ENCODE peak calls at places on chromosome 10, in eight cellular contexts. One of them, this sample, is unnamed.

GRCh38 chr10:121351533-121351932 is 246.7 kb downstream of the FGFR2 start:
- DNase-seq in lower lobe of right lung: no peak
- DNase-seq in NCI-H1930: no peak
- DNase-seq in kidney epithelial cell: no peak
- DNase-seq in fibroblast of the aortic adventitia: no peak
- DNase-seq in T-cell: no peak
- DNase-seq in T-helper 1 cell: no peak
- DNase-seq in MG63: no peak
- DNase-seq in this sample: no peak

GRCh38 chr10:117663750-117664149 is 121.2 kb downstream of the EMX2 start:
- DNase-seq in lower lobe of right lung: no peak
- DNase-seq in NCI-H1930: no peak
- DNase-seq in kidney epithelial cell: peak; percentile 96
- DNase-seq in fibroblast of the aortic adventitia: peak; percentile 33
- DNase-seq in T-cell: no peak
- DNase-seq in T-helper 1 cell: no peak
- DNase-seq in MG63: peak; percentile 50
- DNase-seq in this sample: no peak

GRCh38 chr10:119140603-119141245 is 24.8 kb downstream of the SFXN4 start:
- DNase-seq in lower lobe of right lung: no peak
- DNase-seq in NCI-H1930: no peak
- DNase-seq in kidney epithelial cell: no peak
- DNase-seq in fibroblast of the aortic adventitia: no peak
- DNase-seq in T-cell: no peak
- DNase-seq in T-helper 1 cell: no peak
- DNase-seq in MG63: no peak
- DNase-seq in this sample: no peak

GRCh38 chr10:99775850-99776249 is 6.6 kb upstream of the ABCC2 start:
- DNase-seq in lower lobe of right lung: no peak
- DNase-seq in NCI-H1930: no peak
- DNase-seq in kidney epithelial cell: peak; percentile 63
- DNase-seq in fibroblast of the aortic adventitia: peak; percentile 90
- DNase-seq in T-cell: no peak
- DNase-seq in T-helper 1 cell: no peak
- DNase-seq in MG63: no peak
- DNase-seq in this sample: no peak

GRCh38 chr10:28533315-28533564 is 322 bp downstream of the WAC start:
- DNase-seq in lower lobe of right lung: no peak
- DNase-seq in NCI-H1930: no peak
- DNase-seq in kidney epithelial cell: no peak
- DNase-seq in fibroblast of the aortic adventitia: no peak
- DNase-seq in T-cell: no peak
- DNase-seq in T-helper 1 cell: no peak
- DNase-seq in MG63: no peak
- DNase-seq in this sample: no peak

GRCh38 chr10:124378817-124379510 is 39.8 kb downstream of the OAT start:
- DNase-seq in lower lobe of right lung: no peak
- DNase-seq in NCI-H1930: no peak
- DNase-seq in kidney epithelial cell: no peak
- DNase-seq in fibroblast of the aortic adventitia: no peak
- DNase-seq in T-cell: no peak
- DNase-seq in T-helper 1 cell: no peak
- DNase-seq in MG63: no peak
- DNase-seq in this sample: no peak

GRCh38 chr10:44878704-44879530 is 32.2 kb upstream of the TMEM72 start:
- DNase-seq in lower lobe of right lung: peak; percentile 89
- DNase-seq in NCI-H1930: peak; percentile 39
- DNase-seq in kidney epithelial cell: peak; percentile 55
- DNase-seq in fibroblast of the aortic adventitia: peak; percentile 84
- DNase-seq in T-cell: peak; percentile 64
- DNase-seq in T-helper 1 cell: peak; percentile 64
- DNase-seq in MG63: peak; percentile 70
- DNase-seq in this sample: peak; percentile 86

GRCh38 chr10:125159932-125160855 is at the start of gene CTBP2:
- DNase-seq in lower lobe of right lung: peak; percentile 66
- DNase-seq in NCI-H1930: peak; percentile 35
- DNase-seq in kidney epithelial cell: no peak
- DNase-seq in fibroblast of the aortic adventitia: peak; percentile 51
- DNase-seq in T-cell: no peak
- DNase-seq in T-helper 1 cell: no peak
- DNase-seq in MG63: peak; percentile 61
- DNase-seq in this sample: no peak

GRCh38 chr10:49352323-49352722 is 43.6 kb downstream of the DRGX start:
- DNase-seq in lower lobe of right lung: no peak
- DNase-seq in NCI-H1930: no peak
- DNase-seq in kidney epithelial cell: no peak
- DNase-seq in fibroblast of the aortic adventitia: no peak
- DNase-seq in T-cell: no peak
- DNase-seq in T-helper 1 cell: no peak
- DNase-seq in MG63: no peak
- DNase-seq in this sample: no peak

GRCh38 chr10:77899080-77899477 is 27.5 kb downstream of the DLG5 start:
- DNase-seq in lower lobe of right lung: peak; percentile 58
- DNase-seq in NCI-H1930: no peak
- DNase-seq in kidney epithelial cell: peak; percentile 44
- DNase-seq in fibroblast of the aortic adventitia: peak; percentile 75
- DNase-seq in T-cell: no peak
- DNase-seq in T-helper 1 cell: no peak
- DNase-seq in MG63: peak; percentile 95
- DNase-seq in this sample: no peak

GRCh38 chr10:124416733-124417132 is 2.0 kb downstream of the OAT start:
- DNase-seq in lower lobe of right lung: no peak
- DNase-seq in NCI-H1930: no peak
- DNase-seq in kidney epithelial cell: no peak
- DNase-seq in fibroblast of the aortic adventitia: peak; percentile 84
- DNase-seq in T-cell: no peak
- DNase-seq in T-helper 1 cell: no peak
- DNase-seq in MG63: no peak
- DNase-seq in this sample: no peak

GRCh38 chr10:102713483-102713813 is 749 bp downstream of the ARL3 start:
- DNase-seq in lower lobe of right lung: no peak
- DNase-seq in NCI-H1930: no peak
- DNase-seq in kidney epithelial cell: no peak
- DNase-seq in fibroblast of the aortic adventitia: no peak
- DNase-seq in T-cell: no peak
- DNase-seq in T-helper 1 cell: no peak
- DNase-seq in MG63: no peak
- DNase-seq in this sample: no peak

GRCh38 chr10:132309466-132309865 is 1.7 kb upstream of the STK32C start:
- DNase-seq in lower lobe of right lung: no peak
- DNase-seq in NCI-H1930: no peak
- DNase-seq in kidney epithelial cell: no peak
- DNase-seq in fibroblast of the aortic adventitia: no peak
- DNase-seq in T-cell: no peak
- DNase-seq in T-helper 1 cell: no peak
- DNase-seq in MG63: no peak
- DNase-seq in this sample: no peak

GRCh38 chr10:121243899-121244241 is 354.4 kb downstream of the FGFR2 start:
- DNase-seq in lower lobe of right lung: no peak
- DNase-seq in NCI-H1930: no peak
- DNase-seq in kidney epithelial cell: no peak
- DNase-seq in fibroblast of the aortic adventitia: no peak
- DNase-seq in T-cell: no peak
- DNase-seq in T-helper 1 cell: no peak
- DNase-seq in MG63: no peak
- DNase-seq in this sample: no peak

GRCh38 chr10:44982114-44982460 is 3.5 kb upstream of the DEPP1 start:
- DNase-seq in lower lobe of right lung: peak; percentile 47
- DNase-seq in NCI-H1930: no peak
- DNase-seq in kidney epithelial cell: no peak
- DNase-seq in fibroblast of the aortic adventitia: no peak
- DNase-seq in T-cell: no peak
- DNase-seq in T-helper 1 cell: no peak
- DNase-seq in MG63: peak; percentile 23
- DNase-seq in this sample: no peak

GRCh38 chr10:12704488-12704887 is 297.0 kb downstream of the CCDC3 start:
- DNase-seq in lower lobe of right lung: no peak
- DNase-seq in NCI-H1930: no peak
- DNase-seq in kidney epithelial cell: no peak
- DNase-seq in fibroblast of the aortic adventitia: no peak
- DNase-seq in T-cell: no peak
- DNase-seq in T-helper 1 cell: no peak
- DNase-seq in MG63: no peak
- DNase-seq in this sample: no peak

GRCh38 chr10:119469325-119469707 is 73.2 kb downstream of the RGS10 start:
- DNase-seq in lower lobe of right lung: no peak
- DNase-seq in NCI-H1930: no peak
- DNase-seq in kidney epithelial cell: no peak
- DNase-seq in fibroblast of the aortic adventitia: no peak
- DNase-seq in T-cell: no peak
- DNase-seq in T-helper 1 cell: no peak
- DNase-seq in MG63: no peak
- DNase-seq in this sample: no peak

GRCh38 chr10:130439796-130440195 is 303.6 kb downstream of the GLRX3 start:
- DNase-seq in lower lobe of right lung: no peak
- DNase-seq in NCI-H1930: no peak
- DNase-seq in kidney epithelial cell: no peak
- DNase-seq in fibroblast of the aortic adventitia: no peak
- DNase-seq in T-cell: no peak
- DNase-seq in T-helper 1 cell: no peak
- DNase-seq in MG63: no peak
- DNase-seq in this sample: peak; percentile 38

GRCh38 chr10:21526184-21526951 is 886 bp upstream of the SKIDA1 start:
- DNase-seq in lower lobe of right lung: peak; percentile 88
- DNase-seq in NCI-H1930: no peak
- DNase-seq in kidney epithelial cell: no peak
- DNase-seq in fibroblast of the aortic adventitia: peak; percentile 74
- DNase-seq in T-cell: peak; percentile 50
- DNase-seq in T-helper 1 cell: peak; percentile 49
- DNase-seq in MG63: peak; percentile 93
- DNase-seq in this sample: peak; percentile 75

GRCh38 chr10:91665842-91666241 is 33.0 kb upstream of the PPP1R3C start:
- DNase-seq in lower lobe of right lung: no peak
- DNase-seq in NCI-H1930: no peak
- DNase-seq in kidney epithelial cell: no peak
- DNase-seq in fibroblast of the aortic adventitia: peak; percentile 17
- DNase-seq in T-cell: no peak
- DNase-seq in T-helper 1 cell: no peak
- DNase-seq in MG63: peak; percentile 66
- DNase-seq in this sample: no peak

GRCh38 chr10:53358536-53358935 is 586.0 kb upstream of the MBL2 start:
- DNase-seq in lower lobe of right lung: no peak
- DNase-seq in NCI-H1930: no peak
- DNase-seq in kidney epithelial cell: no peak
- DNase-seq in fibroblast of the aortic adventitia: no peak
- DNase-seq in T-cell: no peak
- DNase-seq in T-helper 1 cell: no peak
- DNase-seq in MG63: no peak
- DNase-seq in this sample: no peak

GRCh38 chr10:104563051-104563450 is 78.0 kb upstream of the SORCS3 start:
- DNase-seq in lower lobe of right lung: no peak
- DNase-seq in NCI-H1930: no peak
- DNase-seq in kidney epithelial cell: no peak
- DNase-seq in fibroblast of the aortic adventitia: no peak
- DNase-seq in T-cell: no peak
- DNase-seq in T-helper 1 cell: no peak
- DNase-seq in MG63: no peak
- DNase-seq in this sample: no peak

GRCh38 chr10:132971448-132972148 is 29.2 kb upstream of the CFAP46 start:
- DNase-seq in lower lobe of right lung: no peak
- DNase-seq in NCI-H1930: no peak
- DNase-seq in kidney epithelial cell: no peak
- DNase-seq in fibroblast of the aortic adventitia: no peak
- DNase-seq in T-cell: no peak
- DNase-seq in T-helper 1 cell: no peak
- DNase-seq in MG63: no peak
- DNase-seq in this sample: no peak

GRCh38 chr10:110679633-110680472 is 35.7 kb downstream of the RBM20 start:
- DNase-seq in lower lobe of right lung: no peak
- DNase-seq in NCI-H1930: no peak
- DNase-seq in kidney epithelial cell: no peak
- DNase-seq in fibroblast of the aortic adventitia: no peak
- DNase-seq in T-cell: no peak
- DNase-seq in T-helper 1 cell: no peak
- DNase-seq in MG63: no peak
- DNase-seq in this sample: no peak

GRCh38 chr10:122475130-122475529 is 13.8 kb downstream of the HTRA1 start:
- DNase-seq in lower lobe of right lung: no peak
- DNase-seq in NCI-H1930: no peak
- DNase-seq in kidney epithelial cell: no peak
- DNase-seq in fibroblast of the aortic adventitia: peak; percentile 61
- DNase-seq in T-cell: no peak
- DNase-seq in T-helper 1 cell: no peak
- DNase-seq in MG63: peak; percentile 60
- DNase-seq in this sample: no peak

GRCh38 chr10:49152663-49153062 is 18.8 kb upstream of the FAM170B start:
- DNase-seq in lower lobe of right lung: no peak
- DNase-seq in NCI-H1930: no peak
- DNase-seq in kidney epithelial cell: no peak
- DNase-seq in fibroblast of the aortic adventitia: no peak
- DNase-seq in T-cell: no peak
- DNase-seq in T-helper 1 cell: no peak
- DNase-seq in MG63: no peak
- DNase-seq in this sample: no peak

GRCh38 chr10:121154310-121154709 is 303.1 kb downstream of the WDR11 start:
- DNase-seq in lower lobe of right lung: no peak
- DNase-seq in NCI-H1930: no peak
- DNase-seq in kidney epithelial cell: no peak
- DNase-seq in fibroblast of the aortic adventitia: no peak
- DNase-seq in T-cell: no peak
- DNase-seq in T-helper 1 cell: no peak
- DNase-seq in MG63: no peak
- DNase-seq in this sample: no peak